ENCODE peak calls at places on chromosome 1, in six cellular contexts. P, B, K, X, J and D are unnamed samples.

GRCh38 chr1:232057217-232057895 is 430.8 kb downstream of the DISC1 start:
- DNase-seq in P (no peak), B (no peak), K (no peak), X (no peak), J (no peak), D (no peak)

GRCh38 chr1:87495147-87495546 is 166.5 kb downstream of the LMO4 start:
- DNase-seq in P (no peak), B (no peak), K (no peak), X (peak; percentile 19), J (no peak), D (no peak)

GRCh38 chr1:187943606-187944403 is 1115.1 kb downstream of the PLA2G4A start:
- DNase-seq in P (peak; percentile 7), B (no peak), K (no peak), X (peak; percentile 22), J (no peak), D (no peak)

GRCh38 chr1:901108-901859 is 22.4 kb upstream of the SAMD11 start:
- DNase-seq in P (no peak), B (no peak), K (no peak), X (no peak), J (no peak), D (no peak)

GRCh38 chr1:245683377-245683716 is 528.6 kb downstream of the KIF26B start:
- DNase-seq in P (no peak), B (no peak), K (no peak), X (no peak), J (no peak), D (no peak)

GRCh38 chr1:169576241-169576933 is 9.9 kb downstream of the F5 start:
- DNase-seq in P (no peak), B (no peak), K (no peak), X (no peak), J (no peak), D (no peak)

GRCh38 chr1:209723761-209724693 is 19.4 kb downstream of the HSD11B1 start:
- DNase-seq in P (no peak), B (no peak), K (no peak), X (no peak), J (no peak), D (no peak)

GRCh38 chr1:225958041-225958440 is 17.0 kb upstream of the LEFTY2 start:
- DNase-seq in P (no peak), B (no peak), K (no peak), X (no peak), J (no peak), D (no peak)

GRCh38 chr1:10514490-10515235 is 39.9 kb downstream of the PEX14 start:
- DNase-seq in P (peak; percentile 61), B (no peak), K (peak; percentile 61), X (peak; percentile 36), J (no peak), D (no peak)

GRCh38 chr1:70277875-70278274 is 56.7 kb downstream of the SRSF11 start:
- DNase-seq in P (no peak), B (no peak), K (no peak), X (no peak), J (no peak), D (no peak)

GRCh38 chr1:64861611-64862010 is 104.7 kb downstream of the JAK1 start:
- DNase-seq in P (peak; percentile 50), B (peak; percentile 26), K (peak; percentile 17), X (peak; percentile 81), J (peak; percentile 39), D (peak; percentile 83)

GRCh38 chr1:32759997-32760623 is 57.0 kb downstream of the YARS1 start:
- DNase-seq in P (peak; percentile 48), B (peak; percentile 57), K (peak; percentile 50), X (peak; percentile 91), J (peak; percentile 99), D (peak; percentile 99)

GRCh38 chr1:56535362-56535761 is 44.0 kb downstream of the PLPP3 start:
- DNase-seq in P (no peak), B (no peak), K (no peak), X (no peak), J (peak; percentile 46), D (peak; percentile 75)

GRCh38 chr1:234478152-234478480 is 863 bp downstream of the TARBP1 start:
- DNase-seq in P (no peak), B (no peak), K (peak; percentile 28), X (peak; percentile 77), J (no peak), D (peak; percentile 76)

GRCh38 chr1:4117196-4117595 is 217.1 kb upstream of the C1orf174 start:
- DNase-seq in P (no peak), B (no peak), K (no peak), X (no peak), J (no peak), D (no peak)

GRCh38 chr1:172704003-172704402 is 45.1 kb downstream of the FASLG start:
- DNase-seq in P (no peak), B (no peak), K (no peak), X (no peak), J (no peak), D (no peak)

GRCh38 chr1:30737357-30738039 is 14.1 kb upstream of the MATN1 start:
- DNase-seq in P (no peak), B (no peak), K (no peak), X (peak; percentile 49), J (no peak), D (no peak)

GRCh38 chr1:246280551-246280950 is 226.5 kb downstream of the SMYD3 start:
- DNase-seq in P (peak; percentile 48), B (no peak), K (peak; percentile 60), X (peak; percentile 54), J (no peak), D (no peak)

GRCh38 chr1:244896550-244896949 is 32.2 kb upstream of the HNRNPU start:
- DNase-seq in P (peak; percentile 90), B (no peak), K (peak; percentile 94), X (peak; percentile 62), J (no peak), D (no peak)

GRCh38 chr1:76239470-76239918 is 164.9 kb downstream of the ST6GALNAC3 start:
- DNase-seq in P (no peak), B (no peak), K (no peak), X (no peak), J (no peak), D (no peak)

GRCh38 chr1:1337793-1338147 is 6.7 kb downstream of the TAS1R3 start:
- DNase-seq in P (no peak), B (no peak), K (no peak), X (peak; percentile 40), J (no peak), D (peak; percentile 73)

GRCh38 chr1:203421246-203421645 is 54.4 kb upstream of the PRELP start:
- DNase-seq in P (no peak), B (no peak), K (no peak), X (no peak), J (no peak), D (no peak)

GRCh38 chr1:45282346-45282745 is 44.3 kb upstream of the HPDL start:
- DNase-seq in P (no peak), B (no peak), K (peak; percentile 7), X (no peak), J (no peak), D (no peak)

GRCh38 chr1:191851799-191852595 is 306.3 kb upstream of the RGS18 start:
- DNase-seq in P (no peak), B (no peak), K (peak; percentile 78), X (peak; percentile 44), J (no peak), D (no peak)

GRCh38 chr1:77534456-77534855 is 148.0 kb downstream of the ZZZ3 start:
- DNase-seq in P (no peak), B (no peak), K (no peak), X (no peak), J (no peak), D (no peak)

DNA sequence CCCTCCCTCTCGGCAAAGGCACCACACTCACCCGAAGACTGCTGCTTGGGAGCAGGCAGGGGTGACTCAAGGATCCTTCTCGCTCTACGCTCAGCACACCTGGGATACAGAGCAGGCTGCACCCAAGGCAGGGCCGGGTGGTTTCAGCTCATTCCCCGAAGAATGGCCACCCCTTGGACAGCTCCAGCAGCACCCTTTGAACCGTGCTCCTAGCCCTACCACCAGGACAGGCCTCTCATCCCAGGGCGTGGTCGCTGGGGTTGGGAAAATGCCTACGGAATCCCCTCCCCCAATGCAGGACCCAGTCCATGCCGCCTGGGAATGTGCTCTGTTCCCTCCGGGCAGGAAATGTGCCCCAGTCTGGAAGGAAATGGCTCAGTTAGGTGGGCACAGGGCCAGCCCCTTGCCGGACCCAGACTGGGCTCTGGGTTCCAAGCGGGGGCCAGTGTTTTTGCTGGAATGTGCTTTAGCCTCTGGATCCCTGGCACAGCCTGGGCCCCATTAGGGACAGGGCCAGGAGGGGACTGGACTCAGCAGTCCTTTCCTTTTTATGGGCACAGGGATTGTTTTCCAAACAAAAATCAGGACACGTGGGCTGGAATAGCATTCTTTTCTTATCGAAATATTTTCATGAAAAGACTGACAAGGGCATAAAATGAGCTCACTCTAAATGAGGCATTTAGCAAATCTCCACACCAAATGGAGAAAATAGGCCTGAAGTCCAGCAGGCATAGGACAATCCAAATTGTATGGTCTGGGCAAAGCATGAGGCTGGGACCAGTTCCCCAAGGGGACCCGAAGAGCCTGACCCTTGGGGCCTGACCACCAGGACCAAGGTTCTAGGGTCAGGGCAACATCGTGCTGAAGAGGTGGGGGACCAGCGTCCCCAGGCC is 7.3 kb downstream of the TMEM82 start:
- DNase-seq in P (no peak), B (no peak), K (no peak), X (no peak), J (no peak), D (no peak)
- H3K23ac ChIP-seq in P (no peak overlapping the region), B (peak overlapping the region; percentile 31), K (peak overlapping the region; percentile 16), X (no peak overlapping the region), J (no peak overlapping the region), D (no peak overlapping the region)

GRCh38 chr1:228007801-228008341 is 1.1 kb downstream of the WNT3A start:
- DNase-seq in P (no peak), B (no peak), K (no peak), X (no peak), J (no peak), D (no peak)

GRCh38 chr1:228006034-228006792 is 585 bp upstream of the WNT3A start:
- DNase-seq in P (no peak), B (no peak), K (no peak), X (no peak), J (no peak), D (no peak)

GRCh38 chr1:228005511-228006033 is 1.2 kb upstream of the WNT3A start:
- DNase-seq in P (no peak), B (no peak), K (no peak), X (no peak), J (no peak), D (no peak)

GRCh38 chr1:228007054-228007800 is 429 bp downstream of the WNT3A start:
- DNase-seq in P (no peak), B (no peak), K (no peak), X (no peak), J (no peak), D (no peak)

DNA sequence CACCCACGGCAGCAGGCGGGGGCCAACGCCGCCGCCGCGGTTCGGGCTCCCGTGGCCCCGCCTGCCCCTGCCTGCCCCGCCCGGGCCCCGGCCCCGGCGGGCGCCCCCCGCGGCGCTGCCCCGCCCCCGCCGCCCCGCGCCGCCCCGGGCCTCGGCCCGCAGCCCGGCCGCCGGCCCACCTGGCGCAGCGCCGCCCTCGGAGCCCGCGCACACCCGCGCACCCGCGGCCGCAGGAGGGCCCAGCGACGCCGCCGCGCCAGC is at the start of gene WNT3A:
- DNase-seq in P (no peak), B (no peak), K (no peak), X (no peak), J (no peak), D (no peak)
- H3K14ac ChIP-seq in P (no peak within 1 kb of the TSS), B (no peak within 1 kb of the TSS), K (no peak within 1 kb of the TSS), X (no peak within 1 kb of the TSS), J (no peak within 1 kb of the TSS), D (no peak within 1 kb of the TSS)

GRCh38 chr1:153774780-153775431 is at the start of gene SLC27A3:
- DNase-seq in P (no peak), B (no peak), K (no peak), X (peak; percentile 62), J (peak; percentile 25), D (peak; percentile 61)
- H3K23ac ChIP-seq in P (peak within 1 kb of the TSS; percentile 27), B (peak within 1 kb of the TSS; percentile 95), K (peak within 1 kb of the TSS; percentile 90), X (no peak within 1 kb of the TSS), J (no peak within 1 kb of the TSS), D (no peak within 1 kb of the TSS)

GRCh38 chr1:37437058-37437457 is 37.3 kb upstream of the ZC3H12A start:
- DNase-seq in P (no peak), B (no peak), K (no peak), X (no peak), J (no peak), D (no peak)
- H3K14ac ChIP-seq in P (no peak overlapping the region), B (no peak overlapping the region), K (no peak overlapping the region), X (no peak overlapping the region), J (no peak overlapping the region), D (no peak overlapping the region)